ENCODE peak calls at places on chromosomes 7 and 10, in four cellular contexts. One of them, this sample, is unnamed.
A peak's percentile ranks its signal among the peaks of the same experiment; 100 is the strongest.

GRCh38 chr7:106603300-106603699 is 57.7 kb downstream of the CCDC71L start:
- DNase-seq in ovary: no peak
- DNase-seq in body of pancreas: no peak
- DNase-seq in Peyer's patch: no peak
- DNase-seq in this sample: no peak

GRCh38 chr10:97497572-97498075 is 598 bp downstream of the MMS19 start:
- DNase-seq in ovary: peak; percentile 77
- DNase-seq in body of pancreas: peak; percentile 74
- DNase-seq in Peyer's patch: peak; percentile 82
- DNase-seq in this sample: peak; percentile 84

GRCh38 chr7:25263292-25263691 is 35.0 kb upstream of the NPVF start:
- DNase-seq in ovary: no peak
- DNase-seq in body of pancreas: no peak
- DNase-seq in Peyer's patch: no peak
- DNase-seq in this sample: no peak

GRCh38 chr10:48251525-48252353 is 22.8 kb downstream of the FRMPD2 start:
- DNase-seq in ovary: no peak
- DNase-seq in body of pancreas: peak; percentile 27
- DNase-seq in Peyer's patch: no peak
- DNase-seq in this sample: peak; percentile 16

GRCh38 chr10:74760042-74760979 is 66.1 kb upstream of the KAT6B start:
- DNase-seq in ovary: no peak
- DNase-seq in body of pancreas: no peak
- DNase-seq in Peyer's patch: no peak
- DNase-seq in this sample: no peak

GRCh38 chr10:59240581-59241183 is 64.2 kb downstream of the PHYHIPL start:
- DNase-seq in ovary: peak; percentile 18
- DNase-seq in body of pancreas: peak; percentile 11
- DNase-seq in Peyer's patch: no peak
- DNase-seq in this sample: no peak

GRCh38 chr7:45171946-45172345 is 14.4 kb downstream of the RAMP3 start:
- DNase-seq in ovary: no peak
- DNase-seq in body of pancreas: no peak
- DNase-seq in Peyer's patch: peak; percentile 12
- DNase-seq in this sample: no peak

GRCh38 chr10:60424971-60425370 is 35.3 kb upstream of the ANK3 start:
- DNase-seq in ovary: no peak
- DNase-seq in body of pancreas: no peak
- DNase-seq in Peyer's patch: no peak
- DNase-seq in this sample: no peak

GRCh38 chr10:112373912-112374338 is at the start of gene ACSL5:
- DNase-seq in ovary: no peak
- DNase-seq in body of pancreas: no peak
- DNase-seq in Peyer's patch: no peak
- DNase-seq in this sample: peak; percentile 73

GRCh38 chr7:55387062-55387965 is 22.2 kb downstream of the LANCL2 start:
- DNase-seq in ovary: no peak
- DNase-seq in body of pancreas: no peak
- DNase-seq in Peyer's patch: no peak
- DNase-seq in this sample: no peak

GRCh38 chr10:94402204-94403033 is at the start of gene TBC1D12:
- DNase-seq in ovary: peak; percentile 93
- DNase-seq in body of pancreas: peak; percentile 97
- DNase-seq in Peyer's patch: peak; percentile 95
- DNase-seq in this sample: peak; percentile 96

GRCh38 chr10:13614530-13615332 is 28.0 kb downstream of the PRPF18 start:
- DNase-seq in ovary: no peak
- DNase-seq in body of pancreas: no peak
- DNase-seq in Peyer's patch: no peak
- DNase-seq in this sample: no peak

GRCh38 chr7:105808703-105809590 is 67.5 kb downstream of the ATXN7L1 start:
- DNase-seq in ovary: no peak
- DNase-seq in body of pancreas: peak; percentile 35
- DNase-seq in Peyer's patch: no peak
- DNase-seq in this sample: peak; percentile 71

GRCh38 chr10:22433875-22434274 is 88.6 kb downstream of the SPAG6 start:
- DNase-seq in ovary: no peak
- DNase-seq in body of pancreas: no peak
- DNase-seq in Peyer's patch: no peak
- DNase-seq in this sample: no peak

GRCh38 chr10:86752311-86752710 is 4.1 kb upstream of the BMPR1A start:
- DNase-seq in ovary: no peak
- DNase-seq in body of pancreas: no peak
- DNase-seq in Peyer's patch: peak; percentile 59
- DNase-seq in this sample: peak; percentile 37

GRCh38 chr10:86751477-86751876 is 4.9 kb upstream of the BMPR1A start:
- DNase-seq in ovary: no peak
- DNase-seq in body of pancreas: no peak
- DNase-seq in Peyer's patch: no peak
- DNase-seq in this sample: no peak

GRCh38 chr10:86749835-86750234 is 6.6 kb upstream of the BMPR1A start:
- DNase-seq in ovary: no peak
- DNase-seq in body of pancreas: no peak
- DNase-seq in Peyer's patch: no peak
- DNase-seq in this sample: no peak

GRCh38 chr10:86744067-86744725 is 12.2 kb upstream of the BMPR1A start:
- DNase-seq in ovary: no peak
- DNase-seq in body of pancreas: no peak
- DNase-seq in Peyer's patch: no peak
- DNase-seq in this sample: peak; percentile 25

GRCh38 chr10:86747796-86748581 is 8.4 kb upstream of the BMPR1A start:
- DNase-seq in ovary: no peak
- DNase-seq in body of pancreas: no peak
- DNase-seq in Peyer's patch: no peak
- DNase-seq in this sample: no peak
- TF ChIP-seq POLR2A in ovary: no peak
- TF ChIP-seq POLR2A in body of pancreas: no peak
- TF ChIP-seq POLR2A in Peyer's patch: no peak
- TF ChIP-seq POLR2A in this sample: no peak

GRCh38 chr7:149422914-149423285 is 38.0 kb downstream of the ZNF777 start:
- DNase-seq in ovary: no peak
- DNase-seq in body of pancreas: peak; percentile 23
- DNase-seq in Peyer's patch: peak; percentile 67
- DNase-seq in this sample: peak; percentile 37

GRCh38 chr7:149427096-149427680 is 33.7 kb downstream of the ZNF777 start:
- DNase-seq in ovary: no peak
- DNase-seq in body of pancreas: no peak
- DNase-seq in Peyer's patch: no peak
- DNase-seq in this sample: no peak

GRCh38 chr7:149420006-149420405 is 40.9 kb downstream of the ZNF777 start:
- DNase-seq in ovary: no peak
- DNase-seq in body of pancreas: no peak
- DNase-seq in Peyer's patch: no peak
- DNase-seq in this sample: no peak

GRCh38 chr7:149423441-149423970 is 37.4 kb downstream of the ZNF777 start:
- DNase-seq in ovary: no peak
- DNase-seq in body of pancreas: no peak
- DNase-seq in Peyer's patch: no peak
- DNase-seq in this sample: no peak

GRCh38 chr7:149422065-149422913 is 38.6 kb downstream of the ZNF777 start:
- DNase-seq in ovary: peak; percentile 48
- DNase-seq in body of pancreas: peak; percentile 69
- DNase-seq in Peyer's patch: peak; percentile 83
- DNase-seq in this sample: peak; percentile 72
- TF ChIP-seq POLR2A in ovary: no peak
- TF ChIP-seq POLR2A in body of pancreas: peak; percentile 33
- TF ChIP-seq POLR2A in Peyer's patch: peak; percentile 38
- TF ChIP-seq POLR2A in this sample: peak; percentile 14

GRCh38 chr7:158999496-158999895 is 143.1 kb downstream of the DYNC2I1 start:
- DNase-seq in ovary: no peak
- DNase-seq in body of pancreas: no peak
- DNase-seq in Peyer's patch: peak; percentile 37
- DNase-seq in this sample: no peak
- TF ChIP-seq POLR2A in ovary: no peak
- TF ChIP-seq POLR2A in body of pancreas: no peak
- TF ChIP-seq POLR2A in Peyer's patch: no peak
- TF ChIP-seq POLR2A in this sample: no peak

DNA sequence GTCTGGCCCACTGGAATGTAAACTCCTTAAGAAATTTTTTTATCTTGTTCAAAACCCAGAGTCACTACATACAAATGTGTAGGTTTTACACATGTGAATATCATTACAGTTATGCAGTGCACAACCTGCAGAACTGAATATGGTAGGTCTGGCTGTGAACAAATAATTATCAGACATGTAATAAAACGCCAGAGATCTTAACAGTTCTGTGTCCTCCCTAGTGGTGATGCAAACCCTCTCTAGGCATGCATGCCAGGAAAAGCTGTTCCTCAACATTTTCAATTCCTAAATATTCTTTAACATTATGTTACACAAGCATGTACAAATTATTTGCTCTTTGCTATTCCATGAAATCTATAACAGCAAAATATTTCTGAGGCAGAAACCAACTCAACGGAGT is 124.6 kb downstream of the IMMP2L start:
- DNase-seq in ovary: no peak
- DNase-seq in body of pancreas: no peak
- DNase-seq in Peyer's patch: no peak
- DNase-seq in this sample: no peak
- TF ChIP-seq POLR2A in ovary: no peak
- TF ChIP-seq POLR2A in body of pancreas: no peak
- TF ChIP-seq POLR2A in Peyer's patch: no peak
- TF ChIP-seq POLR2A in this sample: no peak

GRCh38 chr10:103226011-103226410 is 19.7 kb upstream of the RPEL1 start:
- DNase-seq in ovary: no peak
- DNase-seq in body of pancreas: no peak
- DNase-seq in Peyer's patch: no peak
- DNase-seq in this sample: no peak

GRCh38 chr10:103235775-103236174 is 9.9 kb upstream of the RPEL1 start:
- DNase-seq in ovary: no peak
- DNase-seq in body of pancreas: no peak
- DNase-seq in Peyer's patch: no peak
- DNase-seq in this sample: no peak

GRCh38 chr10:103227416-103227815 is 18.3 kb upstream of the RPEL1 start:
- DNase-seq in ovary: no peak
- DNase-seq in body of pancreas: no peak
- DNase-seq in Peyer's patch: no peak
- DNase-seq in this sample: no peak

GRCh38 chr10:103232772-103233488 is 12.8 kb upstream of the RPEL1 start:
- DNase-seq in ovary: no peak
- DNase-seq in body of pancreas: no peak
- DNase-seq in Peyer's patch: no peak
- DNase-seq in this sample: no peak

DNA sequence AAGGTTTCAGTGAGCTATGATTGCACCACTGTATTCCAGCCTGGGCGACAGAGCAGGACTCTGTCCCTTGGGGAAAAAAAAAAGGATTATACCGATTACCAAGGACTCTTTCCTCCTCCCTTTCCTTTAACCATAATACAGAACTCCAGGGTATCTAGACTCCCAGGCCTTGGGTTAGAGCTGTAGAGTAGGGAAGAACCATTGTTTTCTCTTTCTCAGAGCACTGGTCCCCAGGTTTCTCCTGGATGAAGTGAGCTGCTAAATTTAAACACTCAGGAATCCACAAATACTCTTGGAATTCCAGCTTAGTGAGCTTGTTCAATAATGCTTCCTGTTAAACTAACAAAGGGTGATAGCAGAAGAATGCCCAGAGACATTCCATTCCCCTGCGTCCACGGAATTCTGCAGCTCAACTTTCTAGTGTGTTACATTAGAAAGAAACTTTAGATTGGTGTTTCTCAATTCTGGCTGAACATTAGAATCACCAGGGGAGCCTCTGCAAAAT is 14.6 kb upstream of the RPEL1 start:
- DNase-seq in ovary: no peak
- DNase-seq in body of pancreas: peak; percentile 40
- DNase-seq in Peyer's patch: no peak
- DNase-seq in this sample: no peak
- TF ChIP-seq POLR2A in ovary: no peak
- TF ChIP-seq POLR2A in body of pancreas: no peak
- TF ChIP-seq POLR2A in Peyer's patch: no peak
- TF ChIP-seq POLR2A in this sample: no peak

GRCh38 chr10:5685764-5686240 is 1.2 kb downstream of the TASOR2 start:
- DNase-seq in ovary: no peak
- DNase-seq in body of pancreas: no peak
- DNase-seq in Peyer's patch: no peak
- DNase-seq in this sample: no peak

GRCh38 chr10:5684318-5684970 is at the start of gene TASOR2:
- DNase-seq in ovary: peak; percentile 97
- DNase-seq in body of pancreas: peak; percentile 98
- DNase-seq in Peyer's patch: peak; percentile 99
- DNase-seq in this sample: peak; percentile 99

GRCh38 chr10:5683065-5683464 is 1.6 kb upstream of the TASOR2 start:
- DNase-seq in ovary: no peak
- DNase-seq in body of pancreas: no peak
- DNase-seq in Peyer's patch: no peak
- DNase-seq in this sample: no peak

GRCh38 chr10:5681930-5682329 is 2.7 kb upstream of the TASOR2 start:
- DNase-seq in ovary: no peak
- DNase-seq in body of pancreas: no peak
- DNase-seq in Peyer's patch: no peak
- DNase-seq in this sample: no peak

DNA sequence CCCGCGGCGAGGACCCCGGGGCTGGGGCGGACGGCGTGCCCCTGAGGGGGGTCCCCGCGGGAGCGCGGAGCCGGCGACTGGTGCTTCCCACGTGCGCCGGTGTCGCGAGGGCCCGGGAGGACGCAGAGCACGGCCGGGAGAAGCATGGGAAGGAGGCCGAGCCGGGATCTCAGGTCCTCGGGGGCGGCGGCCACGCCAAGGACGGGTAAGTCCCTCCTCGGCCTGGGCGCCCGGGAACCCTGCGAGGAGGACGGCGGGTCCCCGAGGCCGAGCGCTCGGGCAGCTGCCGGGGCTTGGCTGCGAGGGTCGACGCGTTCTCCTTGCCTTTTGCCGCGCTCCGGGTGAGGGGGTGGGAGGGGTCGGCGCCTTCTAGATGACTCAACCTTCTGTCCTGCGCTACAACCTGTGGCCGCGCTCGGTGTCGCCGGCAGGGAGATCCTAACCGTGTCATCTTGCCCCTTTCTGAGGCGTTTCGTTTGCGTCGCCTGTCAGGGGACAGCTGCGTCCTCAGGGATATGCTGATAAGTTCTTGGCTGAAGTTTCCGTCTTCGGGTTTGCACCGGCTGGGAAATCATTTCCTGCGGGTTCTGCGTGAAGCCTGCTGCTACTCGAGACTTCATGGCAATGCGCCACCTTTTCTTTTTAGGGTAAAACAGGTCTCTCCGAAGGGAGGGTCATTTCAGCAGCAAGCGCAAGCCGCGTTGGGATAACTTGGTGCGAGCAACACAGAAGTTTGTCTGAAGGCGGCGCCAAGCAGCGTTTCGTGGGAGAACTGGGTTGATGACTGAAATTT is 529 bp downstream of the TASOR2 start:
- DNase-seq in ovary: peak; percentile 70
- DNase-seq in body of pancreas: peak; percentile 70
- DNase-seq in Peyer's patch: peak; percentile 78
- DNase-seq in this sample: peak; percentile 75
- TF ChIP-seq POLR2A in ovary: no peak
- TF ChIP-seq POLR2A in body of pancreas: no peak
- TF ChIP-seq POLR2A in Peyer's patch: no peak
- TF ChIP-seq POLR2A in this sample: no peak

DNA sequence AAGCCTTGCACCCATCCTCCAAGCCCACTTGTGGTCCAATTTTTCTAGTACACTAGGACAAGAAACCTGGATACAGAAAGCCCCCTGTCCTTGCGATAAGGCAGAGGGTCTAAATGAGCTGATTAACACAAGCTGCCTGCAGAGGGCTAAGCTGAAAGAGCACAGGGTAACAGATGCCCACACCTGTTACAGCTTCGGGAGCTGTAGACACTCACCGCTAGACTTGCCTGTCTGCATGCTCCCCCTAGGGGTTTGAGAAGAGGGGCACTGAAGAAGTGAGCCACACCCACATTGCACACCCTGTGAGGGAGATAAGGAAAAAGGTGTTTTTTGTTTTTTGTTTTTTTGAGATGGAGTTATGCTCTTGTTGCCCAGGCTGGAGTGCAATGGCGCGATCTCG is 386.5 kb upstream of the AUTS2 start:
- DNase-seq in ovary: no peak
- DNase-seq in body of pancreas: no peak
- DNase-seq in Peyer's patch: no peak
- DNase-seq in this sample: no peak
- TF ChIP-seq POLR2A in ovary: no peak
- TF ChIP-seq POLR2A in body of pancreas: no peak
- TF ChIP-seq POLR2A in Peyer's patch: no peak
- TF ChIP-seq POLR2A in this sample: no peak